ENCODE peak calls at places on chromosome 1, in four cellular contexts. R is AG10803, A is psoas muscle, E is heart left ventricle. V is an unnamed sample.

GRCh38 chr1:185439727-185440415 is 122.8 kb upstream of the IVNS1ABP start:
- DNase-seq in E (peak), A (no peak), R (peak), V (peak)

GRCh38 chr1:199629624-199630023 is 397.9 kb upstream of the NR5A2 start:
- DNase-seq in R (no peak), E (no peak), A (no peak), V (no peak)

GRCh38 chr1:151825811-151826660 is 5.6 kb downstream of the RORC start:
- DNase-seq in A (no peak), E (no peak), R (no peak), V (no peak)

GRCh38 chr1:8408151-8408839 is 90.4 kb downstream of the SLC45A1 start:
- DNase-seq in R (peak), A (peak), E (peak), V (no peak)

GRCh38 chr1:109186704-109187071 is 27.0 kb upstream of the SARS1 start:
- DNase-seq in R (peak), A (peak), E (no peak), V (no peak)

GRCh38 chr1:11845641-11846335 is 1.8 kb downstream of the NPPA start:
- DNase-seq in R (no peak), A (no peak), E (no peak), V (no peak)

GRCh38 chr1:3023994-3024393 is 2.7 kb downstream of the ACTRT2 start:
- DNase-seq in E (no peak), A (no peak), R (no peak), V (no peak)

GRCh38 chr1:109370712-109371270 is 26.9 kb downstream of the SORT1 start:
- DNase-seq in E (no peak), R (peak), A (no peak), V (no peak)

GRCh38 chr1:238466459-238466858 is 575.7 kb upstream of the ZP4 start:
- DNase-seq in R (no peak), A (no peak), E (no peak), V (no peak)

GRCh38 chr1:63713627-63714481 is 60.0 kb upstream of the ROR1 start:
- DNase-seq in R (peak), A (no peak), E (peak), V (no peak)

GRCh38 chr1:43172532-43172972 is 422 bp downstream of the CFAP57 start:
- DNase-seq in A (peak), E (peak), R (peak), V (peak)

GRCh38 chr1:85315789-85316188 is 39.4 kb upstream of the BCL10 start:
- DNase-seq in E (peak), A (no peak), R (no peak), V (no peak)

GRCh38 chr1:210635108-210635507 is 306.4 kb downstream of the HHAT start:
- DNase-seq in R (no peak), E (no peak), A (no peak), V (no peak)

GRCh38 chr1:9892563-9893528 is 17.2 kb downstream of the CTNNBIP1 start:
- DNase-seq in R (peak), A (no peak), E (no peak), V (peak)

GRCh38 chr1:246608616-246609376 is 42.5 kb downstream of the CNST start:
- DNase-seq in R (peak), A (peak), E (peak), V (peak)

GRCh38 chr1:29145739-29146437 is 22.2 kb upstream of the TMEM200B start:
- DNase-seq in A (no peak), E (no peak), R (peak), V (no peak)

GRCh38 chr1:182377175-182377574 is 14.4 kb downstream of the GLUL start:
- DNase-seq in A (no peak), E (no peak), R (no peak), V (no peak)

GRCh38 chr1:159163609-159164008 is 7.8 kb upstream of the CADM3 start:
- DNase-seq in A (no peak), E (no peak), R (no peak), V (no peak)

GRCh38 chr1:159162511-159163265 is 8.7 kb upstream of the CADM3 start:
- DNase-seq in E (no peak), R (no peak), A (no peak), V (no peak)

GRCh38 chr1:159161719-159162026 is 9.7 kb upstream of the CADM3 start:
- DNase-seq in E (no peak), R (no peak), A (no peak), V (no peak)

GRCh38 chr1:159161001-159161718 is 10.3 kb upstream of the CADM3 start:
- DNase-seq in A (peak), E (peak), R (peak), V (peak)
- TF ChIP-seq CTCF in A (peak), E (peak), R (peak), V (peak)

GRCh38 chr1:69409731-69410456 is 157.8 kb upstream of the LRRC7 start:
- DNase-seq in R (no peak), E (no peak), A (no peak), V (no peak)

GRCh38 chr1:69413129-69413528 is 154.6 kb upstream of the LRRC7 start:
- DNase-seq in R (no peak), A (no peak), E (no peak), V (no peak)

GRCh38 chr1:69410457-69410850 is 157.3 kb upstream of the LRRC7 start:
- DNase-seq in E (no peak), A (no peak), R (no peak), V (no peak)

GRCh38 chr1:69410893-69411292 is 156.8 kb upstream of the LRRC7 start:
- DNase-seq in A (no peak), E (no peak), R (no peak), V (no peak)

GRCh38 chr1:69414574-69414973 is 153.1 kb upstream of the LRRC7 start:
- DNase-seq in A (no peak), E (no peak), R (no peak), V (no peak)
- TF ChIP-seq CTCF in A (no peak), E (no peak), R (no peak), V (no peak)

GRCh38 chr1:84000954-84001495 is 2.1 kb upstream of the TTLL7 start:
- DNase-seq in E (no peak), A (no peak), R (no peak), V (no peak)
- TF ChIP-seq CTCF in E (no peak), A (no peak), R (no peak), V (no peak)

GRCh38 chr1:54807756-54808155 is 6.6 kb upstream of the TTC22 start:
- DNase-seq in E (no peak), A (no peak), R (no peak), V (no peak)

GRCh38 chr1:54810144-54810942 is 9.2 kb upstream of the TTC22 start:
- DNase-seq in A (peak), E (peak), R (peak), V (no peak)

GRCh38 chr1:54809496-54810074 is 8.5 kb upstream of the TTC22 start:
- DNase-seq in A (no peak), R (no peak), E (no peak), V (no peak)

GRCh38 chr1:54806931-54807611 is 5.9 kb upstream of the TTC22 start:
- DNase-seq in A (no peak), R (peak), E (no peak), V (no peak)

GRCh38 chr1:54808443-54809207 is 7.5 kb upstream of the TTC22 start:
- DNase-seq in R (no peak), A (no peak), E (no peak), V (no peak)
- TF ChIP-seq CTCF in R (peak), A (no peak), E (no peak), V (no peak)

DNA sequence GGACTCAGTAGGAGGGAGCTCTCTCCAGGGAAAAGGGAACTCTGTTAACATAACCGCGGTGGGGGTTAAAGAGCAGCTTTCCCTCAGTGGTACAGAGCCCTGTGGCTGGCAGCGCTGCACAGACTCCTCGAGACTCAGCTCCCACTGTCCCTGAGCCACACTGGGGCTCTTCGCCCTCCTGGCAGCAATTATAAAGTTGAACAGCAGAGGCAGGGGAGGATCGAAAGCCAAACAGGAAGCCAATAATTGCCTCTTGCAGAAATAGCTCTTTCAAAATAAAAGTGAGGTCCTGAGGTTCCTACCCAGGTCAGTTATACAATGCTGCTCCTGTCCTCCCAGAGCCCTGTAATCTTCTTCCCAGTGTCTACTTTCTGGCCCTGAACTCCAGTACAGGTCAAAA is 77.0 kb downstream of the FAM78B start:
- DNase-seq in R (no peak), A (no peak), E (no peak), V (no peak)
- TF ChIP-seq CTCF in R (no peak), A (no peak), E (no peak), V (no peak)

GRCh38 chr1:153778824-153779519 is 3.8 kb downstream of the SLC27A3 start:
- DNase-seq in R (no peak), A (no peak), E (no peak), V (no peak)

GRCh38 chr1:153779781-153780541 is 4.8 kb downstream of the SLC27A3 start:
- DNase-seq in E (peak), A (no peak), R (no peak), V (no peak)

GRCh38 chr1:153786038-153786790 is 11.0 kb downstream of the SLC27A3 start:
- DNase-seq in A (no peak), E (no peak), R (no peak), V (no peak)

GRCh38 chr1:153780551-153780950 is 5.3 kb downstream of the SLC27A3 start:
- DNase-seq in R (no peak), A (no peak), E (peak), V (no peak)

DNA sequence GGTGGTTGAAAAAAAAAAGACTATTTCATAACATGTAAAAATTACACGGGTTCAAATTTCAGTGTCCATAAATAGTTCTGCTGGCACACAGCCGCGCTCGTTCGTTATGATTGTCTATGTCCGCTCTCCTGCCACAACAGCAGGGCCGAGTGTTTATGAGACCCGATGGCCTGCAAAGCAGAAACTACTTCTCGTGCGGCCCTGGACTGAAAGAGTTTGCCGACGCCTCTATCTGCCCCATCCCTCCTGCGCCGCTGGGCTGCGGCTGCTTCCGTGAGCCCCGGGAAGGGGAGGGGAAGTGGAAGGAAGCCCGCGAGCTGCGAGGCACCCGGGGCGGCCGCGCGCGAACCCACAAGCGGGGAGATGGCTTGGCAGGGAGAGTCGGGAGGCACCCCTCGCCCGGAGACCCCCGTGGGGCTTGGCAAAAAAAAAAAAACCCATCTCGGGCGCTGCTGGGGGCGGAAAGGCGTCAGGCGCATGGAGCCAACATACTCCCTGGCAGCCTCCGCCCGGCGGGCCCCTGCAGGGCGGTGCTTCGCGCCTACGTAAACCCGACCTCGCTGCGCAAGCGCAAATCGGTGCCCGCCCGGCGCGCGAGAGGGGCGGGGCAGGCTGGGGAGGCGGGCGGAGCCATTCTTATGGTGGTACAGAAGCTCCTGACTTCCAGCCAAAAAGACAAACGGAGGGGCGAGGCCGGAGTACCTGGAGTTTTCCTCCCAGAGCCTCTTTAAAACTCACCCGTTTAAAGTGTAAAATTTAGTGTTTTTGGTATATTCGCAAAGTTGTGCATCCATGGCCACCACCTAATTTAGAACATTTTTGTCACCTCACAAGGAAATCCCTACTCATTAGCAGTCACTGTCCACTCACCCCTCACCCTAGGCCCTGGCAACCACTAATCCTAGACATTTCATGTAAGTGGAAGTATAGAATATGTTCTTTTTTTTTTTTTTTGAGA is 8.3 kb downstream of the SLC27A3 start:
- DNase-seq in A (peak), R (peak), E (peak), V (peak)
- TF ChIP-seq CTCF in A (no peak), R (peak), E (no peak), V (no peak)

DNA sequence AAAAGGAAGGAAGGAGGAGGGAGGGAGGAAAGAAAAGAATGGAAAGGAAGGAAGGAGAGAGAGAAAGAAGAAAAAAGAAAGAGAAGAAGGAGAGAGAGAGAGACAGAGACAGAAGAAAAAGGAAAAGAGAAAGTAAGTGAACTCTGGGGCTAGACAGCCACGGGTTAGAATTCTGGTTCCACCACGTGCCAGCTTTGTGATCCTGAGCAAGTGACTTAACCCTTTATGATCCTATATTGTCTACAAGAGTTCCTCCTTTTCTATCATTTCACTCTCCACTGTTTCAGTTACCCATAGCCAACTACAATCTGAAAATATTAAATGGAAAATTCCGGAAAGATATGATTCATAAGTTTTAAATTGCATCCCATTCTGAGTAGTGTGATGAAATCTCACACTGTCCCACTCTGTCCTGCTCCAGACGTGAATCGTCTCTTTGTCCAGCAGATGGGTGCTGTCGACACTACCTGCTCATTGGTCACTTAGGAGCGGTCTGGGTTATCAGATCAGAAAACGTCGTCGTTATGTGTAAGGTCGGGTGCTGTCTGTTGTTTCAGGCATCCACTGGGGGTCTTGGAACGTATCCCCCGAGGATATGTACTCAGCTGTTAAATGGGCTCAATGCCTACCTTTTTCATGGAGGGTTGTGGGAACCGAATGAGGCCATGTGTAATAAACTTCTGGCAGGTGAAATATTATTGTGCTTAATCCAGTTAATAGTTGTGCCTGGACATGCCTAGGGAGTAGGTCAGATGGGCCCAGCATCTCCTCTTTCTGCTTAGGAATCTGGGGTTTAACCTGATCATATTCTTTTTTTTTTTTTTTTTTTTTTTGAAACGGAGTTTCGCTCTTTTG is 19.1 kb downstream of the TMEM51 start:
- DNase-seq in R (peak), E (peak), A (no peak), V (no peak)
- TF ChIP-seq CTCF in R (no peak), E (no peak), A (no peak), V (no peak)

GRCh38 chr1:217717959-217718358 is 86.8 kb downstream of the SPATA17 start:
- DNase-seq in A (no peak), E (no peak), R (peak), V (no peak)
- TF ChIP-seq CTCF in A (no peak), E (no peak), R (no peak), V (no peak)